ENCODE peak calls at places on chromosomes 2 and 18, in seven cellular contexts. T is sigmoid colon, B is hypothalamus, D is WTC11, F is brain microvascular endothelial cell, G is prostate gland, O is HTR-8/SVneo. V is an unnamed sample.

GRCh38 chr18:62596145-62597005 is 73.5 kb downstream of the ZCCHC2 start:
- DNase-seq in T (no peak), B (no peak), D (peak), F (no peak), G (no peak), O (peak), V (no peak)

GRCh38 chr2:54209379-54209778 is 46.6 kb downstream of the TSPYL6 start:
- DNase-seq in T (no peak), B (no peak), D (no peak), F (no peak), G (no peak), O (no peak), V (no peak)

GRCh38 chr18:8615397-8616025 is 6.3 kb downstream of the RAB12 start:
- DNase-seq in T (peak), B (no peak), D (no peak), F (peak), G (peak), O (peak), V (no peak)

GRCh38 chr2:31082002-31082401 is 56.2 kb downstream of the GALNT14 start:
- DNase-seq in T (no peak), B (no peak), D (no peak), F (no peak), G (no peak), O (no peak), V (no peak)

GRCh38 chr18:34033968-34034367 is 190.7 kb downstream of the NOL4 start:
- DNase-seq in T (no peak), B (no peak), D (no peak), F (no peak), G (no peak), O (no peak), V (no peak)

GRCh38 chr2:231394201-231395141 is 1.0 kb upstream of the B3GNT7 start:
- DNase-seq in T (no peak), B (no peak), D (peak), F (no peak), G (no peak), O (no peak), V (no peak)

GRCh38 chr18:61955644-61956043 is 62.8 kb upstream of the RNF152 start:
- DNase-seq in T (no peak), B (no peak), D (no peak), F (no peak), G (no peak), O (no peak), V (no peak)

GRCh38 chr18:34400837-34401236 is 176.1 kb upstream of the NOL4 start:
- DNase-seq in T (no peak), B (no peak), D (no peak), F (no peak), G (no peak), O (no peak), V (no peak)

GRCh38 chr2:158782126-158782525 is 13.0 kb upstream of the DAPL1 start:
- DNase-seq in T (no peak), B (no peak), D (no peak), F (no peak), G (no peak), O (no peak), V (no peak)

GRCh38 chr2:120465989-120466703 is 120.2 kb downstream of the INHBB start:
- DNase-seq in T (no peak), B (no peak), D (peak), F (no peak), G (no peak), O (no peak), V (no peak)

GRCh38 chr2:42047488-42048317 is at the start of gene PKDCC:
- DNase-seq in T (peak), B (peak), D (peak), F (no peak), G (peak), O (peak), V (peak)

GRCh38 chr18:5879479-5879882 is 15.8 kb downstream of the TMEM200C start:
- DNase-seq in T (no peak), B (no peak), D (no peak), F (peak), G (no peak), O (no peak), V (no peak)

GRCh38 chr2:63855418-63856301 is 14.0 kb downstream of the UGP2 start:
- DNase-seq in T (no peak), B (no peak), D (no peak), F (no peak), G (no peak), O (no peak), V (no peak)

GRCh38 chr2:135064149-135064548 is 12.1 kb downstream of the RAB3GAP1 start:
- DNase-seq in T (no peak), B (no peak), D (no peak), F (no peak), G (no peak), O (no peak), V (no peak)

GRCh38 chr2:42492691-42493467 is 903 bp downstream of the KCNG3 start:
- DNase-seq in T (no peak), B (no peak), D (peak), F (no peak), G (no peak), O (no peak), V (no peak)

GRCh38 chr2:120669121-120669952 is 66.3 kb upstream of the GLI2 start:
- DNase-seq in T (peak), B (no peak), D (peak), F (no peak), G (no peak), O (no peak), V (no peak)

GRCh38 chr2:235091421-235091820 is 139.6 kb downstream of the SH3BP4 start:
- DNase-seq in T (no peak), B (no peak), D (no peak), F (no peak), G (no peak), O (no peak), V (no peak)

GRCh38 chr2:240574386-240575100 is 6.3 kb downstream of the RNPEPL1 start:
- DNase-seq in T (peak), B (no peak), D (no peak), F (no peak), G (no peak), O (no peak), V (no peak)